ENCODE peak calls at places on chromosomes 7 and 10, in nine cellular contexts. D is WERI-Rb-1; U is SK-N-SH; N is CD8-positive, alpha-beta T cell; M is neural progenitor cell; S is MG63; G is spleen; I is Peyer's patch; T is tibial nerve. K is an unnamed sample.
A peak's percentile ranks its signal among the peaks of the same experiment; 100 is the strongest.

GRCh38 chr7:101746311-101746710 is 71.1 kb upstream of the CUX1 start:
- DNase-seq in D (no peak), U (no peak), N (no peak), M (no peak), S (no peak), G (no peak), I (no peak), T (no peak), K (no peak)

GRCh38 chr7:153224890-153225289 is 465.3 kb downstream of the ACTR3B start:
- DNase-seq in D (no peak), U (no peak), N (no peak), M (no peak), S (no peak), G (no peak), I (no peak), T (no peak), K (no peak)

GRCh38 chr10:61120805-61121204 is 176.8 kb upstream of the RHOBTB1 start:
- DNase-seq in D (no peak), U (no peak), N (no peak), M (no peak), S (no peak), G (no peak), I (no peak), T (no peak), K (no peak)

GRCh38 chr10:132842397-132842796 is 56.5 kb upstream of the NKX6-2 start:
- DNase-seq in D (no peak), U (no peak), N (no peak), M (no peak), S (no peak), G (peak; percentile 20), I (no peak), T (no peak), K (no peak)

GRCh38 chr10:44458671-44459403 is 73.9 kb upstream of the CXCL12 start:
- DNase-seq in D (no peak), U (no peak), N (no peak), M (no peak), S (no peak), G (no peak), I (no peak), T (no peak), K (no peak)

GRCh38 chr7:77759294-77759889 is 38.8 kb downstream of the TMEM60 start:
- DNase-seq in D (peak; percentile 51), U (peak; percentile 51), N (peak; percentile 53), M (peak; percentile 63), S (peak; percentile 16), G (no peak), I (peak; percentile 60), T (peak; percentile 30), K (peak; percentile 69)

GRCh38 chr7:136868496-136869005 is at the start of gene CHRM2:
- DNase-seq in D (peak; percentile 38), U (peak; percentile 55), N (no peak), M (peak; percentile 64), S (no peak), G (no peak), I (no peak), T (no peak), K (no peak)

GRCh38 chr10:1251769-1252168 is 195.6 kb downstream of the WDR37 start:
- DNase-seq in D (no peak), U (no peak), N (no peak), M (no peak), S (no peak), G (peak; percentile 37), I (no peak), T (no peak), K (no peak)

GRCh38 chr7:2033586-2034135 is 199.1 kb downstream of the MAD1L1 start:
- DNase-seq in D (no peak), U (no peak), N (no peak), M (no peak), S (no peak), G (peak; percentile 39), I (no peak), T (no peak), K (no peak)

GRCh38 chr7:1868400-1869165 is 198.5 kb downstream of the ELFN1 start:
- DNase-seq in D (no peak), U (no peak), N (no peak), M (no peak), S (no peak), G (no peak), I (no peak), T (no peak), K (no peak)

GRCh38 chr7:77537595-77538185 is 595 bp downstream of the PTPN12 start:
- DNase-seq in D (peak; percentile 68), U (peak; percentile 74), N (peak; percentile 36), M (peak; percentile 77), S (peak; percentile 32), G (peak; percentile 92), I (peak; percentile 48), T (no peak), K (peak; percentile 16)

GRCh38 chr7:143015102-143015501 is 11.8 kb downstream of the OR9A2 start:
- DNase-seq in D (no peak), U (no peak), N (no peak), M (no peak), S (no peak), G (no peak), I (peak; percentile 22), T (no peak), K (no peak)

GRCh38 chr7:100575206-100575631 is 1.5 kb upstream of the SAP25 start:
- DNase-seq in D (no peak), U (peak; percentile 33), N (no peak), M (no peak), S (no peak), G (no peak), I (no peak), T (no peak), K (no peak)

GRCh38 chr10:120336910-120337540 is 120.0 kb upstream of the PLPP4 start:
- DNase-seq in D (peak; percentile 63), U (peak; percentile 30), N (peak; percentile 29), M (peak; percentile 67), S (peak; percentile 28), G (no peak), I (peak; percentile 27), T (peak; percentile 28), K (no peak)

GRCh38 chr7:77239471-77239870 is 39.9 kb upstream of the FGL2 start:
- DNase-seq in D (no peak), U (no peak), N (no peak), M (no peak), S (no peak), G (no peak), I (no peak), T (no peak), K (no peak)

GRCh38 chr10:14192746-14193145 is 138.0 kb downstream of the FRMD4A start:
- DNase-seq in D (no peak), U (no peak), N (no peak), M (no peak), S (no peak), G (no peak), I (no peak), T (no peak), K (no peak)

GRCh38 chr7:148436571-148436970 is 154.0 kb upstream of the C7orf33 start:
- DNase-seq in D (no peak), U (no peak), N (no peak), M (no peak), S (no peak), G (no peak), I (no peak), T (no peak), K (no peak)

GRCh38 chr10:122181055-122181732 is 89.9 kb upstream of the BTBD16 start:
- DNase-seq in D (no peak), U (no peak), N (no peak), M (no peak), S (peak; percentile 42), G (no peak), I (no peak), T (no peak), K (no peak)

DNA sequence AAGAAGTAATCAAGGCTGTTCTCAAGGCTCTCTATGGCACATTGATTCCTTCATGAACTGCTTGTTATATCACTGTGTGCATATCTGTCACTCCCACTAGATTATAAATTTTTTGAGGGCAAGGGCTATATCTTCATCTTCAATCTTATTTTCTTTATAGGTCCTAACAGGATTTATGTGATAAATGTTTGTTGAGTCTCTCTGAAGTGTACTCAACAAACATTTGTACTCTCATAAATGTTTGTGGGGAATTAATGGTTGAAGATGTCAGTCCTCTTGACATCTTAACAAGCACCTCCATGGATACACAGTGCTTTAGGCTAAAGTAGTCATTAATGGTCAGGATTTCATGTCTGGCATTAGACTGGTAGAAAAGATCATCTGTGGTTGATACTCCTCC is 143.2 kb downstream of the RNLS start:
- DNase-seq in D (no peak), U (no peak), N (no peak), M (no peak), S (no peak), G (no peak), I (no peak), T (no peak), K (no peak)
- H3K9me3 ChIP-seq in D (peaks cover 7% of the 10 kb centered on the region), U (no peaks in the 10 kb centered on the region), N (no peaks in the 10 kb centered on the region), M (no peaks in the 10 kb centered on the region), S (no peaks in the 10 kb centered on the region), G (peaks cover 4% of the 10 kb centered on the region), I (no peaks in the 10 kb centered on the region), T (no peaks in the 10 kb centered on the region), K (no peaks in the 10 kb centered on the region)

GRCh38 chr7:262251-262572 is 27.8 kb upstream of the FOXL3 start:
- DNase-seq in D (peak; percentile 6), U (no peak), N (no peak), M (no peak), S (no peak), G (peak; percentile 34), I (no peak), T (peak; percentile 5), K (no peak)
- H3K9me3 ChIP-seq in D (peaks cover 25% of the 10 kb centered on the region), U (peaks cover 6% of the 10 kb centered on the region), N (no peaks in the 10 kb centered on the region), M (peaks cover 5% of the 10 kb centered on the region), S (peaks cover 11% of the 10 kb centered on the region), G (peaks cover 15% of the 10 kb centered on the region), I (no peaks in the 10 kb centered on the region), T (no peaks in the 10 kb centered on the region), K (no peaks in the 10 kb centered on the region)

GRCh38 chr10:70650751-70651150 is 21.6 kb upstream of the ADAMTS14 start:
- DNase-seq in D (no peak), U (no peak), N (no peak), M (no peak), S (no peak), G (no peak), I (no peak), T (no peak), K (no peak)

GRCh38 chr10:70650104-70650503 is 22.2 kb upstream of the ADAMTS14 start:
- DNase-seq in D (no peak), U (no peak), N (no peak), M (no peak), S (no peak), G (no peak), I (no peak), T (no peak), K (no peak)

GRCh38 chr10:70648427-70648826 is 23.9 kb upstream of the ADAMTS14 start:
- DNase-seq in D (no peak), U (no peak), N (no peak), M (peak; percentile 48), S (no peak), G (no peak), I (no peak), T (no peak), K (no peak)

GRCh38 chr10:70651661-70652060 is 20.6 kb upstream of the ADAMTS14 start:
- DNase-seq in D (no peak), U (no peak), N (no peak), M (peak; percentile 47), S (no peak), G (no peak), I (no peak), T (no peak), K (no peak)

GRCh38 chr10:70649526-70649925 is 22.8 kb upstream of the ADAMTS14 start:
- DNase-seq in D (no peak), U (no peak), N (no peak), M (no peak), S (peak; percentile 76), G (no peak), I (no peak), T (no peak), K (no peak)
- H3K9me3 ChIP-seq in D (peaks cover 27% of the 10 kb centered on the region), U (no peaks in the 10 kb centered on the region), N (peaks cover 20% of the 10 kb centered on the region), M (no peaks in the 10 kb centered on the region), S (no peaks in the 10 kb centered on the region), G (peaks cover 55% of the 10 kb centered on the region), I (no peaks in the 10 kb centered on the region), T (no peaks in the 10 kb centered on the region), K (no peaks in the 10 kb centered on the region)

GRCh38 chr7:63887031-63887430 is 111.6 kb upstream of the ZNF722 start:
- DNase-seq in D (no peak), U (no peak), N (no peak), M (no peak), S (no peak), G (no peak), I (no peak), T (no peak), K (no peak)
- H3K9me3 ChIP-seq in D (peaks cover 10% of the 10 kb centered on the region), U (no peaks in the 10 kb centered on the region), N (no peaks in the 10 kb centered on the region), M (peaks cover under 1% of the 10 kb centered on the region), S (no peaks in the 10 kb centered on the region), G (peaks cover 100% of the 10 kb centered on the region), I (no peaks in the 10 kb centered on the region), T (no peaks in the 10 kb centered on the region), K (no peaks in the 10 kb centered on the region)